ENCODE peak calls at places on chromosomes 1 and 21, in six cellular contexts. One of them, this sample, is unnamed.

GRCh38 chr1:169363046-169363756 is 4.4 kb downstream of the NME7 start:
- DNase-seq in upper lobe of left lung: no peak
- DNase-seq in testis: no peak
- DNase-seq in IMR-90: peak; percentile 94
- DNase-seq in HCT116: peak; percentile 21
- DNase-seq in H54: no peak
- DNase-seq in this sample: no peak

GRCh38 chr1:4482526-4482925 is 171.9 kb upstream of the AJAP1 start:
- DNase-seq in IMR-90: no peak
- DNase-seq in testis: no peak
- DNase-seq in H54: no peak
- DNase-seq in upper lobe of left lung: no peak
- DNase-seq in HCT116: no peak
- DNase-seq in this sample: no peak

GRCh38 chr1:112762541-112763141 is 47.5 kb upstream of the PPM1J start:
- DNase-seq in HCT116: no peak
- DNase-seq in upper lobe of left lung: no peak
- DNase-seq in IMR-90: peak; percentile 38
- DNase-seq in testis: no peak
- DNase-seq in H54: no peak
- DNase-seq in this sample: no peak

GRCh38 chr1:30929135-30929889 is 20.8 kb upstream of the SDC3 start:
- DNase-seq in H54: no peak
- DNase-seq in testis: peak; percentile 54
- DNase-seq in IMR-90: peak; percentile 36
- DNase-seq in HCT116: no peak
- DNase-seq in upper lobe of left lung: no peak
- DNase-seq in this sample: peak; percentile 74

GRCh38 chr1:216997831-216998230 is 274.6 kb upstream of the ESRRG start:
- DNase-seq in HCT116: no peak
- DNase-seq in H54: no peak
- DNase-seq in testis: no peak
- DNase-seq in IMR-90: no peak
- DNase-seq in upper lobe of left lung: no peak
- DNase-seq in this sample: no peak

GRCh38 chr21:41965045-41965444 is 11.2 kb upstream of the C2CD2 start:
- DNase-seq in testis: no peak
- DNase-seq in upper lobe of left lung: no peak
- DNase-seq in H54: no peak
- DNase-seq in HCT116: no peak
- DNase-seq in IMR-90: no peak
- DNase-seq in this sample: no peak

GRCh38 chr1:84888753-84889152 is 4.3 kb downstream of the LPAR3 start:
- DNase-seq in upper lobe of left lung: no peak
- DNase-seq in testis: no peak
- DNase-seq in HCT116: no peak
- DNase-seq in H54: peak; percentile 29
- DNase-seq in IMR-90: no peak
- DNase-seq in this sample: no peak

GRCh38 chr1:63593887-63594617 is 841 bp downstream of the PGM1 start:
- DNase-seq in upper lobe of left lung: peak; percentile 92
- DNase-seq in HCT116: peak; percentile 67
- DNase-seq in H54: peak; percentile 61
- DNase-seq in IMR-90: peak; percentile 33
- DNase-seq in testis: peak; percentile 67
- DNase-seq in this sample: peak; percentile 45

GRCh38 chr1:94529416-94529815 is 12.1 kb downstream of the F3 start:
- DNase-seq in IMR-90: no peak
- DNase-seq in upper lobe of left lung: no peak
- DNase-seq in H54: no peak
- DNase-seq in HCT116: no peak
- DNase-seq in testis: no peak
- DNase-seq in this sample: no peak

GRCh38 chr21:46028547-46029200 is 47.1 kb downstream of the COL6A1 start:
- DNase-seq in testis: no peak
- DNase-seq in upper lobe of left lung: no peak
- DNase-seq in IMR-90: peak; percentile 84
- DNase-seq in H54: no peak
- DNase-seq in HCT116: no peak
- DNase-seq in this sample: no peak

GRCh38 chr1:11101347-11101746 is 1.7 kb upstream of the EXOSC10 start:
- DNase-seq in testis: no peak
- DNase-seq in upper lobe of left lung: no peak
- DNase-seq in HCT116: no peak
- DNase-seq in IMR-90: no peak
- DNase-seq in H54: no peak
- DNase-seq in this sample: no peak

GRCh38 chr1:185337221-185337620 is 20.2 kb upstream of the IVNS1ABP start:
- DNase-seq in IMR-90: peak; percentile 39
- DNase-seq in H54: no peak
- DNase-seq in upper lobe of left lung: no peak
- DNase-seq in testis: no peak
- DNase-seq in HCT116: no peak
- DNase-seq in this sample: no peak

GRCh38 chr1:48671578-48671977 is 105.1 kb downstream of the BEND5 start:
- DNase-seq in H54: no peak
- DNase-seq in upper lobe of left lung: no peak
- DNase-seq in testis: no peak
- DNase-seq in IMR-90: no peak
- DNase-seq in HCT116: no peak
- DNase-seq in this sample: no peak

GRCh38 chr1:37410080-37410479 is 64.3 kb upstream of the ZC3H12A start:
- DNase-seq in H54: no peak
- DNase-seq in upper lobe of left lung: no peak
- DNase-seq in HCT116: no peak
- DNase-seq in testis: no peak
- DNase-seq in IMR-90: no peak
- DNase-seq in this sample: no peak

GRCh38 chr1:150513275-150513885 is 2.2 kb upstream of the FALEC start:
- DNase-seq in testis: no peak
- DNase-seq in IMR-90: no peak
- DNase-seq in upper lobe of left lung: no peak
- DNase-seq in HCT116: no peak
- DNase-seq in H54: no peak
- DNase-seq in this sample: peak; percentile 73

GRCh38 chr1:10962483-10962882 is 50.0 kb upstream of the TARDBP start:
- DNase-seq in testis: peak; percentile 23
- DNase-seq in IMR-90: no peak
- DNase-seq in HCT116: no peak
- DNase-seq in upper lobe of left lung: no peak
- DNase-seq in H54: no peak
- DNase-seq in this sample: no peak

DNA sequence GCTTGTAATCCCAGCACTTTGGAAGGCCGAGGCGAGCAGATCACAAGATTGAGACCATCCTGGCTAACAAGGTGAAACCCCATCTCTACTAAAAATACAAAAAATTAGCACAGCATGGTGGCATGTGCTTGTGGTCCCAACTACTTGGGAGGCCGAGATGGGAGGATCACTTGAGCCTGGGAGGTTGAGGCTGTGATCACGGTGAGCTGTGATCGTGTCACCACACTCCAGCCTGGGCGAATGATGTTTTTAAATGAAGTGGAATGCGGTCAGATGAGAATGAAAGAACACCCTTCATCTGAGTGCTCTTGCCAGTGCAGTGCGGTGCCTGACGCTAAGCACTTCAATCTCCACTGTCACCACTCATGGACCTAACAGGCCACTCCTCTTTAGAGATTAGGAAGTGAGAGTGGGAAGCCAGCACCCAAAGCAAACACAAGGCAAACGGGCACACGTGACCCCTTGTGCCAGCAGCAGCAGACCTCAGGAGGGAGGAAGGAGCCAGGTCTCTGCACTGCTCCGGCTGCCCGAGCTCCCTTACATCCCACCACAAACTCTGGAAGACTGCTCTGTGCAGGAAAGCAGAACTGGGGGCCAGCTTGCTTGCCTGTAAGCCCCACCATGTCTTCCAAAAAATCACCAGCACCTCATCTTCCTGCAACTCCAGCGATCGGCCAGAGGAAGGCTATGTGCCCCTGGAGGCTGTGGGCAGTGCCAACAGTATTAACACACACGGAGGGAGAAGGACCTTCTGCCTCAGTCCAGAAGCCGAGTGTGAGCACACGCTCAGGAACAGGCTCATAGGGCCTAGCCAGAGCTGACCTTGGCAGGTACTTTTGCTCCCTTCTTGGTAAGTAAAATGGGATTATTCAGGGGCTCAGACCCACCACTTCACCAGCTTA is 9.7 kb downstream of the CTNNBIP1 start:
- DNase-seq in upper lobe of left lung: no peak
- DNase-seq in HCT116: no peak
- DNase-seq in testis: peak; percentile 83
- DNase-seq in H54: no peak
- DNase-seq in IMR-90: no peak
- DNase-seq in this sample: peak; percentile 20
- TF ChIP-seq POLR2A in upper lobe of left lung: peak; percentile 63
- TF ChIP-seq POLR2A in HCT116: no peak
- TF ChIP-seq POLR2A in testis: no peak
- TF ChIP-seq POLR2A in H54: no peak
- TF ChIP-seq POLR2A in IMR-90: no peak
- TF ChIP-seq POLR2A in this sample: no peak

DNA sequence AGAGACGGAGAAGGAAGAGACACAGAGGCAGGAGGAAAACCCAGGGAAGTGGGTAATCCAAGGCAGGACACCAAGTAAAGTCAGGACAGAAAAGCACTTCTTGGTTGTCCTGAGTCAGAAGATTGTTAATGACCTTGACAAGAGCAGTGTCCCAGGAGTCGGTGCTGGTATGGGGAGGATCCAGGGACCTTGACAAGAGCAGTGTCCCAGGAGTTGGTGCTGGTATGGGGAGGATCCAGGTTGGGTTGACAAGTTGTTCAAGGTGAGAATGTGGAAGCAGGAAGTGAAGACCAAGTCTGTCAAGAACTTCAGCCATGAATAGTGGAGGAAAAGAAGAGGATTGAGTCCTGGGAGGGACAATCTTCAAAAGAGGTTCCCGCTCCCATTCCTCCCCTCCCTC is 31.9 kb downstream of the ZBTB18 start:
- DNase-seq in IMR-90: no peak
- DNase-seq in testis: no peak
- DNase-seq in HCT116: no peak
- DNase-seq in upper lobe of left lung: no peak
- DNase-seq in H54: no peak
- DNase-seq in this sample: no peak
- TF ChIP-seq POLR2A in IMR-90: no peak
- TF ChIP-seq POLR2A in testis: no peak
- TF ChIP-seq POLR2A in HCT116: no peak
- TF ChIP-seq POLR2A in upper lobe of left lung: no peak
- TF ChIP-seq POLR2A in H54: no peak
- TF ChIP-seq POLR2A in this sample: no peak

DNA sequence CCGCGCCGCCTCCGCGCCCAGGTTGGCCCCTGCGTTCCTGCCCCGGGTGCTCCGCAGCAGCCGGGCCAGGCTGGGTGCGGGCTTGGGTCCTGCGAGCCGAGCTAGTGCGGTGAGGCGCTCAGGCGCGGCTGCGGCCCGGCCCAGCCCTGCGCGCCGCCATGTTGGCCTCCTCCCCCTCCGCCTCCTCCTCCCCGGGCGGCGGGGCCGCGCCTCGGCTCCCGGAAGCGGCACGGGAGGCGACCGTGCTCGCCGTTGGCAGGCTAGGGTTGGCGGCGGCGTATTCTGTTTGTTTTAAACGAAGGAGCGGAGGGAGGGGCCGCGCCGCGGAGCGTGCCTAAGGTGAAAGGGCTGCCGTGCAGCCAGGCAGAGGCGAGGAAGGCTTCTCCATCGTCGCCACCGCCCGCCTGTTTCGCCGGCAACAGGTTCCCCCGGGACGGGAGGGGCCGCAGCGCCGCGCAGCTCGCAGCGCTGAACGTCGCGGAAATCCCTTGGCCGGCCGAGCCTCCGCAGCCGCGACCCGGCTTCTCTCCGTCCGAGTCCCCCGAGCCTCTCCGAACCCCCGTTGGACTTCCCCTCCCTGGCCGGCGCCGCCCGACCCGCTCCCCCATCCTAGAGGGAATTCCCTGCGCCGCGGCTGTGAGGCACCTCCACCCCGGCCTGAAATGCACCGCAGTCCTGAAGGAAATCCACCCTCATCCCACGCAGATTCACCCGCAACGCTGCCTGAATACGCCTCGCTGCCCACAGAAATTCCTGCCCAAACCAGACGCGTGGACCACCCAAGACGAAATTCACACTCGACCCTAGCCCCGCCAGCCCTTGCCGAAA is at the start of gene USP24:
- DNase-seq in IMR-90: peak; percentile 59
- DNase-seq in HCT116: peak; percentile 39
- DNase-seq in H54: peak; percentile 74
- DNase-seq in testis: peak; percentile 78
- DNase-seq in upper lobe of left lung: peak; percentile 96
- DNase-seq in this sample: peak; percentile 86
- TF ChIP-seq POLR2A in IMR-90: peak; percentile 80
- TF ChIP-seq POLR2A in HCT116: peak; percentile 73
- TF ChIP-seq POLR2A in H54: peak; percentile 90
- TF ChIP-seq POLR2A in testis: no peak
- TF ChIP-seq POLR2A in upper lobe of left lung: peak; percentile 82
- TF ChIP-seq POLR2A in this sample: peak; percentile 94

GRCh38 chr1:36088577-36089392 is at the start of gene ADPRS:
- DNase-seq in testis: peak; percentile 91
- DNase-seq in HCT116: peak; percentile 75
- DNase-seq in upper lobe of left lung: peak; percentile 98
- DNase-seq in H54: peak; percentile 92
- DNase-seq in IMR-90: peak; percentile 89
- DNase-seq in this sample: peak; percentile 95
- TF ChIP-seq POLR2A in testis: peak; percentile 46
- TF ChIP-seq POLR2A in HCT116: peak; percentile 76
- TF ChIP-seq POLR2A in upper lobe of left lung: peak; percentile 66
- TF ChIP-seq POLR2A in H54: peak; percentile 96
- TF ChIP-seq POLR2A in IMR-90: peak; percentile 85
- TF ChIP-seq POLR2A in this sample: peak; percentile 96

GRCh38 chr1:26785611-26786436 is 1.9 kb upstream of the PIGV start:
- DNase-seq in upper lobe of left lung: no peak
- DNase-seq in testis: peak; percentile 20
- DNase-seq in H54: no peak
- DNase-seq in IMR-90: peak; percentile 48
- DNase-seq in HCT116: no peak
- DNase-seq in this sample: peak; percentile 60

GRCh38 chr1:26782521-26783212 is 5.1 kb upstream of the PIGV start:
- DNase-seq in HCT116: no peak
- DNase-seq in testis: no peak
- DNase-seq in H54: no peak
- DNase-seq in upper lobe of left lung: no peak
- DNase-seq in IMR-90: no peak
- DNase-seq in this sample: no peak

GRCh38 chr1:26784886-26785285 is 2.9 kb upstream of the PIGV start:
- DNase-seq in H54: no peak
- DNase-seq in testis: no peak
- DNase-seq in IMR-90: no peak
- DNase-seq in upper lobe of left lung: no peak
- DNase-seq in HCT116: no peak
- DNase-seq in this sample: no peak

GRCh38 chr1:26783646-26784022 is 4.1 kb upstream of the PIGV start:
- DNase-seq in testis: no peak
- DNase-seq in H54: no peak
- DNase-seq in IMR-90: no peak
- DNase-seq in upper lobe of left lung: no peak
- DNase-seq in HCT116: no peak
- DNase-seq in this sample: no peak

GRCh38 chr1:26784023-26784871 is 3.5 kb upstream of the PIGV start:
- DNase-seq in upper lobe of left lung: no peak
- DNase-seq in IMR-90: peak; percentile 80
- DNase-seq in H54: no peak
- DNase-seq in HCT116: no peak
- DNase-seq in testis: peak; percentile 81
- DNase-seq in this sample: peak; percentile 84
- TF ChIP-seq POLR2A in upper lobe of left lung: no peak
- TF ChIP-seq POLR2A in IMR-90: no peak
- TF ChIP-seq POLR2A in H54: no peak
- TF ChIP-seq POLR2A in HCT116: no peak
- TF ChIP-seq POLR2A in testis: no peak
- TF ChIP-seq POLR2A in this sample: no peak

This sample was measured in erythroblast.